ENCODE peak calls at places on chromosome 15, in four cellular contexts. L, P, Y and Z are unnamed samples.

GRCh38 chr15:95410757-95411156 is 919.7 kb upstream of the NR2F2 start:
- DNase-seq in L (no peak), P (no peak), Y (no peak), Z (no peak)

GRCh38 chr15:49507261-49507660 is 84.2 kb downstream of the FGF7 start:
- DNase-seq in L (no peak), P (peak; percentile 23), Y (no peak), Z (no peak)

GRCh38 chr15:63473999-63474809 is 30.2 kb upstream of the USP3 start:
- DNase-seq in L (peak; percentile 90), P (peak; percentile 77), Y (no peak), Z (peak; percentile 53)

GRCh38 chr15:65870889-65871533 is 1.7 kb downstream of the RAB11A start:
- DNase-seq in L (peak; percentile 27), P (peak; percentile 92), Y (no peak), Z (peak; percentile 11)

GRCh38 chr15:84833447-84833846 is 16.3 kb downstream of the ALPK3 start:
- DNase-seq in L (no peak), P (peak; percentile 60), Y (peak; percentile 4), Z (no peak)

GRCh38 chr15:60390931-60391501 is 6.8 kb downstream of the ANXA2 start:
- DNase-seq in L (no peak), P (peak; percentile 93), Y (no peak), Z (peak; percentile 56)

GRCh38 chr15:36401586-36401966 is 177.8 kb upstream of the CDIN1 start:
- DNase-seq in L (no peak), P (no peak), Y (no peak), Z (no peak)

GRCh38 chr15:99682455-99682854 is 50.8 kb downstream of the LYSMD4 start:
- DNase-seq in L (no peak), P (peak; percentile 86), Y (no peak), Z (no peak)

GRCh38 chr15:94582368-94582767 is 351.0 kb downstream of the MCTP2 start:
- DNase-seq in L (peak; percentile 81), P (no peak), Y (no peak), Z (peak; percentile 43)

GRCh38 chr15:61383421-61383820 is 154.3 kb upstream of the RORA start:
- DNase-seq in L (no peak), P (no peak), Y (no peak), Z (no peak)

GRCh38 chr15:89818287-89818686 is 3.6 kb upstream of the ANPEP start:
- DNase-seq in L (no peak), P (no peak), Y (no peak), Z (no peak)

GRCh38 chr15:100114526-100114925 is 227.2 kb downstream of the ADAMTS17 start:
- DNase-seq in L (peak; percentile 65), P (no peak), Y (no peak), Z (peak; percentile 26)

GRCh38 chr15:71153823-71154524 is 38.7 kb downstream of the THSD4 start:
- DNase-seq in L (peak; percentile 28), P (no peak), Y (no peak), Z (no peak)

GRCh38 chr15:72197460-72198409 is at the start of gene GRAMD2A:
- DNase-seq in L (peak; percentile 77), P (peak; percentile 62), Y (no peak), Z (peak; percentile 93)

GRCh38 chr15:63077952-63078351 is 35.4 kb downstream of the TPM1 start:
- DNase-seq in L (peak; percentile 48), P (no peak), Y (no peak), Z (no peak)

GRCh38 chr15:38853608-38854007 is 289.0 kb upstream of the RASGRP1 start:
- DNase-seq in L (no peak), P (peak; percentile 18), Y (no peak), Z (peak; percentile 63)

GRCh38 chr15:80573614-80574013 is 121.5 kb upstream of the ABHD17C start:
- DNase-seq in L (no peak), P (no peak), Y (no peak), Z (no peak)

GRCh38 chr15:40048155-40048792 is 9.3 kb upstream of the SRP14 start:
- DNase-seq in L (no peak), P (no peak), Y (no peak), Z (no peak)

GRCh38 chr15:31372635-31373091 is 46.0 kb downstream of the KLF13 start:
- DNase-seq in L (peak; percentile 55), P (no peak), Y (no peak), Z (peak; percentile 82)

GRCh38 chr15:35958021-35958420 is 412.1 kb upstream of the DPH6 start:
- DNase-seq in L (peak; percentile 70), P (no peak), Y (no peak), Z (no peak)

GRCh38 chr15:63420333-63420741 is 38.7 kb upstream of the CA12 start:
- DNase-seq in L (peak; percentile 23), P (no peak), Y (no peak), Z (no peak)

GRCh38 chr15:74265046-74265639 is 29.0 kb downstream of the CCDC33 start:
- DNase-seq in L (peak; percentile 92), P (no peak), Y (peak; percentile 1), Z (peak; percentile 90)

GRCh38 chr15:33543957-33544356 is 233.2 kb downstream of the RYR3 start:
- DNase-seq in L (no peak), P (no peak), Y (no peak), Z (no peak)